ENCODE peak calls at places on chromosomes 2 and 18, in four cellular contexts. W, G, L and E are unnamed samples.

GRCh38 chr18:80233899-80234298 is 13.4 kb downstream of the PARD6G start:
- DNase-seq in W (no peak), G (no peak), L (no peak), E (no peak)

GRCh38 chr18:51614967-51615571 is 417.6 kb upstream of the MEX3C start:
- DNase-seq in W (no peak), G (peak), L (no peak), E (no peak)

GRCh38 chr2:28683100-28683706 is 68.4 kb upstream of the PPP1CB start:
- DNase-seq in W (no peak), G (peak), L (no peak), E (peak)

GRCh38 chr2:23660227-23660626 is 266.7 kb downstream of the ATAD2B start:
- DNase-seq in W (no peak), G (no peak), L (no peak), E (no peak)

GRCh38 chr2:61469424-61470121 is 1.3 kb downstream of the USP34 start:
- DNase-seq in W (no peak), G (peak), L (no peak), E (no peak)

GRCh38 chr18:72848534-72849237 is 19.1 kb downstream of the NETO1 start:
- DNase-seq in W (no peak), G (peak), L (no peak), E (no peak)

GRCh38 chr18:837922-838321 is 25.9 kb upstream of the YES1 start:
- DNase-seq in W (no peak), G (peak), L (no peak), E (no peak)

GRCh38 chr18:48393776-48394175 is 15.4 kb downstream of the ZBTB7C start:
- DNase-seq in W (no peak), G (no peak), L (no peak), E (no peak)

GRCh38 chr18:44901283-44901682 is 220.6 kb downstream of the SETBP1 start:
- DNase-seq in W (no peak), G (no peak), L (no peak), E (no peak)

GRCh38 chr2:54665436-54665856 is 58.0 kb upstream of the EML6 start:
- DNase-seq in W (no peak), G (peak), L (peak), E (peak)

GRCh38 chr2:160555420-160555819 is 61.8 kb upstream of the RBMS1 start:
- DNase-seq in W (no peak), G (no peak), L (no peak), E (no peak)

GRCh38 chr2:111134082-111134481 is 13.4 kb downstream of the BCL2L11 start:
- DNase-seq in W (no peak), G (no peak), L (no peak), E (no peak)

GRCh38 chr2:80459028-80459427 is 154.5 kb upstream of the LRRTM1 start:
- DNase-seq in W (no peak), G (no peak), L (no peak), E (no peak)

GRCh38 chr2:212266310-212266709 is 272.3 kb downstream of the ERBB4 start:
- DNase-seq in W (no peak), G (no peak), L (no peak), E (no peak)

GRCh38 chr2:177639262-177639914 is 246.8 kb downstream of the AGPS start:
- DNase-seq in W (no peak), G (no peak), L (no peak), E (no peak)

GRCh38 chr2:210224660-210225460 is at the start of gene ACADL:
- DNase-seq in W (no peak), G (peak), L (peak), E (peak)

GRCh38 chr18:26813043-26813442 is 52.5 kb downstream of the AQP4 start:
- DNase-seq in W (no peak), G (no peak), L (no peak), E (no peak)